ENCODE peak calls at places on chromosome 16, in seven cellular contexts. One of them, this sample, is unnamed. For H3K9me3, the result is how much of the 10 kb centered on the place peaks cover.

GRCh38 chr16:24589997-24590396 is 50.6 kb downstream of the RBBP6 start:
- DNase-seq in HAP-1: no peak
- DNase-seq in heart right ventricle: no peak
- DNase-seq in stomach: no peak
- DNase-seq in CD8-positive, alpha-beta T cell: no peak
- DNase-seq in upper lobe of right lung: no peak
- DNase-seq in IMR-90: no peak
- DNase-seq in this sample: no peak

GRCh38 chr16:84819644-84820304 is at the start of gene CRISPLD2:
- DNase-seq in HAP-1: peak
- DNase-seq in heart right ventricle: peak
- DNase-seq in stomach: peak
- DNase-seq in CD8-positive, alpha-beta T cell: peak
- DNase-seq in upper lobe of right lung: peak
- DNase-seq in IMR-90: peak
- DNase-seq in this sample: peak

GRCh38 chr16:80122155-80122554 is 418.6 kb upstream of the DYNLRB2 start:
- DNase-seq in HAP-1: no peak
- DNase-seq in heart right ventricle: peak
- DNase-seq in stomach: no peak
- DNase-seq in CD8-positive, alpha-beta T cell: no peak
- DNase-seq in upper lobe of right lung: no peak
- DNase-seq in IMR-90: no peak
- DNase-seq in this sample: no peak

GRCh38 chr16:7318661-7319060 is 14.0 kb upstream of the RBFOX1 start:
- DNase-seq in HAP-1: no peak
- DNase-seq in heart right ventricle: no peak
- DNase-seq in stomach: no peak
- DNase-seq in CD8-positive, alpha-beta T cell: no peak
- DNase-seq in upper lobe of right lung: no peak
- DNase-seq in IMR-90: no peak
- DNase-seq in this sample: no peak

GRCh38 chr16:28561557-28562187 is 8.0 kb downstream of the SGF29 start:
- DNase-seq in HAP-1: no peak
- DNase-seq in heart right ventricle: no peak
- DNase-seq in stomach: no peak
- DNase-seq in CD8-positive, alpha-beta T cell: no peak
- DNase-seq in upper lobe of right lung: no peak
- DNase-seq in IMR-90: no peak
- DNase-seq in this sample: no peak

GRCh38 chr16:23999663-24000062 is 163.9 kb downstream of the PRKCB start:
- DNase-seq in HAP-1: no peak
- DNase-seq in heart right ventricle: no peak
- DNase-seq in stomach: no peak
- DNase-seq in CD8-positive, alpha-beta T cell: no peak
- DNase-seq in upper lobe of right lung: no peak
- DNase-seq in IMR-90: no peak
- DNase-seq in this sample: no peak

GRCh38 chr16:10521681-10522274 is 58.6 kb downstream of the EMP2 start:
- DNase-seq in HAP-1: peak
- DNase-seq in heart right ventricle: no peak
- DNase-seq in stomach: peak
- DNase-seq in CD8-positive, alpha-beta T cell: peak
- DNase-seq in upper lobe of right lung: no peak
- DNase-seq in IMR-90: peak
- DNase-seq in this sample: peak

GRCh38 chr16:28260193-28260592 is 32.1 kb upstream of the SBK1 start:
- DNase-seq in HAP-1: no peak
- DNase-seq in heart right ventricle: peak
- DNase-seq in stomach: no peak
- DNase-seq in CD8-positive, alpha-beta T cell: no peak
- DNase-seq in upper lobe of right lung: no peak
- DNase-seq in IMR-90: no peak
- DNase-seq in this sample: no peak

GRCh38 chr16:17591655-17592405 is 121.1 kb upstream of the XYLT1 start:
- DNase-seq in HAP-1: no peak
- DNase-seq in heart right ventricle: no peak
- DNase-seq in stomach: no peak
- DNase-seq in CD8-positive, alpha-beta T cell: peak
- DNase-seq in upper lobe of right lung: no peak
- DNase-seq in IMR-90: no peak
- DNase-seq in this sample: no peak

GRCh38 chr16:80741716-80742115 is 62.7 kb downstream of the CDYL2 start:
- DNase-seq in HAP-1: no peak
- DNase-seq in heart right ventricle: no peak
- DNase-seq in stomach: no peak
- DNase-seq in CD8-positive, alpha-beta T cell: no peak
- DNase-seq in upper lobe of right lung: no peak
- DNase-seq in IMR-90: no peak
- DNase-seq in this sample: no peak

GRCh38 chr16:22726868-22727267 is 87.1 kb upstream of the HS3ST2 start:
- DNase-seq in HAP-1: no peak
- DNase-seq in heart right ventricle: no peak
- DNase-seq in stomach: no peak
- DNase-seq in CD8-positive, alpha-beta T cell: no peak
- DNase-seq in upper lobe of right lung: no peak
- DNase-seq in IMR-90: no peak
- DNase-seq in this sample: no peak

GRCh38 chr16:21159281-21159951 is 942 bp downstream of the LDAF1 start:
- DNase-seq in HAP-1: peak
- DNase-seq in heart right ventricle: peak
- DNase-seq in stomach: peak
- DNase-seq in CD8-positive, alpha-beta T cell: peak
- DNase-seq in upper lobe of right lung: peak
- DNase-seq in IMR-90: no peak
- DNase-seq in this sample: peak

GRCh38 chr16:85555549-85556455 is 57.3 kb upstream of the GSE1 start:
- DNase-seq in HAP-1: peak
- DNase-seq in heart right ventricle: peak
- DNase-seq in stomach: peak
- DNase-seq in CD8-positive, alpha-beta T cell: peak
- DNase-seq in upper lobe of right lung: peak
- DNase-seq in IMR-90: no peak
- DNase-seq in this sample: peak

GRCh38 chr16:58160855-58161254 is 31.7 kb upstream of the CFAP20 start:
- DNase-seq in HAP-1: no peak
- DNase-seq in heart right ventricle: no peak
- DNase-seq in stomach: no peak
- DNase-seq in CD8-positive, alpha-beta T cell: no peak
- DNase-seq in upper lobe of right lung: no peak
- DNase-seq in IMR-90: no peak
- DNase-seq in this sample: no peak

GRCh38 chr16:85903576-85903975 is 4.6 kb downstream of the IRF8 start:
- DNase-seq in HAP-1: no peak
- DNase-seq in heart right ventricle: no peak
- DNase-seq in stomach: no peak
- DNase-seq in CD8-positive, alpha-beta T cell: no peak
- DNase-seq in upper lobe of right lung: no peak
- DNase-seq in IMR-90: no peak
- DNase-seq in this sample: no peak

GRCh38 chr16:14181371-14182050 is 110.4 kb downstream of the MRTFB start:
- DNase-seq in HAP-1: no peak
- DNase-seq in heart right ventricle: no peak
- DNase-seq in stomach: no peak
- DNase-seq in CD8-positive, alpha-beta T cell: no peak
- DNase-seq in upper lobe of right lung: no peak
- DNase-seq in IMR-90: peak
- DNase-seq in this sample: no peak

GRCh38 chr16:70695351-70696070 is 9.7 kb upstream of the MTSS2 start:
- DNase-seq in HAP-1: no peak
- DNase-seq in heart right ventricle: peak
- DNase-seq in stomach: peak
- DNase-seq in CD8-positive, alpha-beta T cell: peak
- DNase-seq in upper lobe of right lung: peak
- DNase-seq in IMR-90: no peak
- DNase-seq in this sample: no peak

GRCh38 chr16:3681206-3681605 is 26.7 kb downstream of the DNASE1 start:
- DNase-seq in HAP-1: no peak
- DNase-seq in heart right ventricle: peak
- DNase-seq in stomach: no peak
- DNase-seq in CD8-positive, alpha-beta T cell: no peak
- DNase-seq in upper lobe of right lung: no peak
- DNase-seq in IMR-90: no peak
- DNase-seq in this sample: no peak

GRCh38 chr16:89722392-89723278 is 1.3 kb downstream of the ZNF276 start:
- DNase-seq in HAP-1: peak
- DNase-seq in heart right ventricle: peak
- DNase-seq in stomach: peak
- DNase-seq in CD8-positive, alpha-beta T cell: peak
- DNase-seq in upper lobe of right lung: peak
- DNase-seq in IMR-90: peak
- DNase-seq in this sample: no peak

GRCh38 chr16:68575082-68575481 is 36.0 kb downstream of the ZFP90 start:
- DNase-seq in HAP-1: no peak
- DNase-seq in heart right ventricle: no peak
- DNase-seq in stomach: no peak
- DNase-seq in CD8-positive, alpha-beta T cell: no peak
- DNase-seq in upper lobe of right lung: no peak
- DNase-seq in IMR-90: no peak
- DNase-seq in this sample: no peak

GRCh38 chr16:68577352-68577853 is 38.3 kb downstream of the ZFP90 start:
- DNase-seq in HAP-1: no peak
- DNase-seq in heart right ventricle: no peak
- DNase-seq in stomach: no peak
- DNase-seq in CD8-positive, alpha-beta T cell: no peak
- DNase-seq in upper lobe of right lung: no peak
- DNase-seq in IMR-90: no peak
- DNase-seq in this sample: no peak

DNA sequence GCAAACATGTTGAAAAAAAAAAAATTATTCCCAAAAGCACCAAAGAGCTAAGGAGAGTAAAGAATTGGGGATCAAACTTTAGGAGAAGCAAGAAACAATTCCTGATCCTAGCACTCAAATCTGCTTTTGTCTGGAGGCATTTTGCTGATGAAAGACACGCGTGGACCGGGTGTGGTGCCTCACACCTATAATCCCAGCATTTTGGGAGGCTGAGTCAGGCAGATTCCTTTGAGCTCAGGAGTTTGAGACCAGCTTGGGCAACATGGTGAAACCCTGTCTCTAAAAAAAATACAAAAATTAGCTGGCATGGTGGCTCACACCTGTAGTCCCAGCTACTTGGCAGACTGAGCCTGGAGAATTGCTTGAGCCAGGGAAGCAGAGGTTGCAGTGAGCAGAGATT is 35.4 kb downstream of the ZFP90 start:
- DNase-seq in HAP-1: no peak
- DNase-seq in heart right ventricle: no peak
- DNase-seq in stomach: no peak
- DNase-seq in CD8-positive, alpha-beta T cell: no peak
- DNase-seq in upper lobe of right lung: no peak
- DNase-seq in IMR-90: no peak
- DNase-seq in this sample: no peak
- H3K9me3 ChIP-seq in HAP-1: under half
- H3K9me3 ChIP-seq in heart right ventricle: half or more
- H3K9me3 ChIP-seq in stomach: half or more
- H3K9me3 ChIP-seq in CD8-positive, alpha-beta T cell: under half
- H3K9me3 ChIP-seq in upper lobe of right lung: half or more
- H3K9me3 ChIP-seq in IMR-90: half or more
- H3K9me3 ChIP-seq in this sample: half or more

DNA sequence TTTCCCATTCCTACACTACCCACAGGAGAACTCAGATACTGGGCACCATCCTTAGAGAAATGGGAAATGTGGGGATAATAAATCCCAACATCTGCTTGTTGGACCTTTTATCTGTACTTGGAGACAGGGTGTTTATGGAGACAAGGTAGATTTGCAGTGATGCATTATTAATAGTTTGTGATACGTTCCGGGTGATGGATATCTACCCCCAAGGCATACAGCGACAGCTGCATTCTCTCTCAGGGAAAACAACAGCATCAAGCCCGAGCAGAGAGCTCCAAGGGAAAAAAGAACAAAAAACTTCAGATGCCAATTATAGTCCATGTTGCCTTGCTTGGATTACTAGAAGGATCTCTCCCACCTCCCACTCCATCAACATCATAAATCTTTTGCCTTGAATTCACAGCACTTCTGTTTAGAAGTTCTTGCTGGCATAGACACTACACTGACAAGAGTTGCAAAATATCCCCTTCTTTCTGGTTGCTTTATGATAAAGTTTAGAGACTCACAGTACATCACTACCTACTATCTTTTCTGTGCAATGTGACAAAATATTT is 187.5 kb upstream of the CDH11 start:
- DNase-seq in HAP-1: no peak
- DNase-seq in heart right ventricle: no peak
- DNase-seq in stomach: no peak
- DNase-seq in CD8-positive, alpha-beta T cell: no peak
- DNase-seq in upper lobe of right lung: no peak
- DNase-seq in IMR-90: no peak
- DNase-seq in this sample: no peak
- H3K9me3 ChIP-seq in HAP-1: under half
- H3K9me3 ChIP-seq in heart right ventricle: under half
- H3K9me3 ChIP-seq in stomach: under half
- H3K9me3 ChIP-seq in CD8-positive, alpha-beta T cell: under half
- H3K9me3 ChIP-seq in upper lobe of right lung: under half
- H3K9me3 ChIP-seq in IMR-90: under half
- H3K9me3 ChIP-seq in this sample: under half

GRCh38 chr16:60681014-60681413 is 1355.2 kb downstream of the CDH8 start:
- DNase-seq in HAP-1: no peak
- DNase-seq in heart right ventricle: no peak
- DNase-seq in stomach: no peak
- DNase-seq in CD8-positive, alpha-beta T cell: no peak
- DNase-seq in upper lobe of right lung: no peak
- DNase-seq in IMR-90: no peak
- DNase-seq in this sample: no peak
- H3K9me3 ChIP-seq in HAP-1: under half
- H3K9me3 ChIP-seq in heart right ventricle: under half
- H3K9me3 ChIP-seq in stomach: under half
- H3K9me3 ChIP-seq in CD8-positive, alpha-beta T cell: under half
- H3K9me3 ChIP-seq in upper lobe of right lung: under half
- H3K9me3 ChIP-seq in IMR-90: under half
- H3K9me3 ChIP-seq in this sample: under half

DNA sequence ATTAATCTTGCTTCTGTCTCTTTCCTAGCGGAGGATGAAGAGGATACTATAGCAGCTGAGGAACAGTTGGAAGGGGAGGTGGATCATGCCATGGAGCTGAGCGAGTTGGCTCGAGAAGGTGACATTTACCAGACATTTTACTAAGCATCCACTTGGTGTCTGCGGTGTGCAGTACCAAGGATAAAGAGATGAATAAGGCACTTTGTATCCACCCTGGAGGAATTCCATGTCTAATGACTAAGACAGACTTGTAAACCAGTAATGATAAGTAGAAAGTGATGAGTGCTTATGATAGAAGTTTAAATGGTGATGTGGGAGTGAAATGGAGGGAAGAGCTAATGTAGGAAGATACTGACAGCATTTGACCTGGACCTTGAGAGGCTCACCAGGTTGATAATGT is 12.0 kb downstream of the SRCAP start:
- DNase-seq in HAP-1: no peak
- DNase-seq in heart right ventricle: no peak
- DNase-seq in stomach: no peak
- DNase-seq in CD8-positive, alpha-beta T cell: no peak
- DNase-seq in upper lobe of right lung: no peak
- DNase-seq in IMR-90: peak
- DNase-seq in this sample: no peak
- H3K9me3 ChIP-seq in HAP-1: under half
- H3K9me3 ChIP-seq in heart right ventricle: under half
- H3K9me3 ChIP-seq in stomach: under half
- H3K9me3 ChIP-seq in CD8-positive, alpha-beta T cell: under half
- H3K9me3 ChIP-seq in upper lobe of right lung: under half
- H3K9me3 ChIP-seq in IMR-90: under half
- H3K9me3 ChIP-seq in this sample: under half

GRCh38 chr16:35931722-35932121 is 2472.3 kb downstream of the TP53TG3F start:
- DNase-seq in HAP-1: no peak
- DNase-seq in heart right ventricle: no peak
- DNase-seq in stomach: no peak
- DNase-seq in CD8-positive, alpha-beta T cell: no peak
- DNase-seq in upper lobe of right lung: no peak
- DNase-seq in IMR-90: no peak
- DNase-seq in this sample: no peak
- H3K9me3 ChIP-seq in HAP-1: under half
- H3K9me3 ChIP-seq in heart right ventricle: half or more
- H3K9me3 ChIP-seq in stomach: under half
- H3K9me3 ChIP-seq in CD8-positive, alpha-beta T cell: under half
- H3K9me3 ChIP-seq in upper lobe of right lung: under half
- H3K9me3 ChIP-seq in IMR-90: under half
- H3K9me3 ChIP-seq in this sample: under half

This sample was measured in NT2/D1.